ENCODE peak calls at places on chromosomes 7 and 10, in five cellular contexts. One of them, this sample, is unnamed.

GRCh38 chr10:116721991-116722392 is 20.4 kb downstream of the HSPA12A start:
- DNase-seq in WERI-Rb-1: peak
- DNase-seq in MCF 10A: no peak
- DNase-seq in hepatocyte: no peak
- DNase-seq in kidney epithelial cell: peak
- DNase-seq in this sample: no peak

GRCh38 chr10:43610636-43611035 is 4.4 kb downstream of the ZNF485 start:
- DNase-seq in WERI-Rb-1: no peak
- DNase-seq in MCF 10A: no peak
- DNase-seq in hepatocyte: no peak
- DNase-seq in kidney epithelial cell: no peak
- DNase-seq in this sample: no peak

GRCh38 chr10:110430369-110431273 is 67.1 kb upstream of the DUSP5 start:
- DNase-seq in WERI-Rb-1: no peak
- DNase-seq in MCF 10A: no peak
- DNase-seq in hepatocyte: no peak
- DNase-seq in kidney epithelial cell: no peak
- DNase-seq in this sample: peak

GRCh38 chr10:85790155-85790789 is 576.3 kb downstream of the GRID1 start:
- DNase-seq in WERI-Rb-1: no peak
- DNase-seq in MCF 10A: no peak
- DNase-seq in hepatocyte: no peak
- DNase-seq in kidney epithelial cell: no peak
- DNase-seq in this sample: no peak

GRCh38 chr7:26658080-26658697 is 206.2 kb downstream of the SKAP2 start:
- DNase-seq in WERI-Rb-1: peak
- DNase-seq in MCF 10A: no peak
- DNase-seq in hepatocyte: no peak
- DNase-seq in kidney epithelial cell: no peak
- DNase-seq in this sample: no peak

GRCh38 chr10:48187126-48187525 is 87.4 kb downstream of the FRMPD2 start:
- DNase-seq in WERI-Rb-1: no peak
- DNase-seq in MCF 10A: no peak
- DNase-seq in hepatocyte: no peak
- DNase-seq in kidney epithelial cell: no peak
- DNase-seq in this sample: no peak

GRCh38 chr7:70595741-70596574 is 536.0 kb upstream of the GALNT17 start:
- DNase-seq in WERI-Rb-1: peak
- DNase-seq in MCF 10A: no peak
- DNase-seq in hepatocyte: peak
- DNase-seq in kidney epithelial cell: no peak
- DNase-seq in this sample: no peak

GRCh38 chr10:116723428-116724281 is 18.7 kb downstream of the HSPA12A start:
- DNase-seq in WERI-Rb-1: no peak
- DNase-seq in MCF 10A: no peak
- DNase-seq in hepatocyte: no peak
- DNase-seq in kidney epithelial cell: no peak
- DNase-seq in this sample: no peak

GRCh38 chr7:30470783-30471182 is 7.8 kb downstream of the NOD1 start:
- DNase-seq in WERI-Rb-1: no peak
- DNase-seq in MCF 10A: peak
- DNase-seq in hepatocyte: peak
- DNase-seq in kidney epithelial cell: no peak
- DNase-seq in this sample: no peak

GRCh38 chr7:67598469-67598868 is 601.8 kb downstream of the TYW1 start:
- DNase-seq in WERI-Rb-1: no peak
- DNase-seq in MCF 10A: no peak
- DNase-seq in hepatocyte: no peak
- DNase-seq in kidney epithelial cell: no peak
- DNase-seq in this sample: no peak

GRCh38 chr10:119301397-119301796 is 94.0 kb downstream of the GRK5 start:
- DNase-seq in WERI-Rb-1: no peak
- DNase-seq in MCF 10A: no peak
- DNase-seq in hepatocyte: no peak
- DNase-seq in kidney epithelial cell: no peak
- DNase-seq in this sample: peak

GRCh38 chr7:108007280-108007679 is 4.3 kb upstream of the LAMB1 start:
- DNase-seq in WERI-Rb-1: no peak
- DNase-seq in MCF 10A: no peak
- DNase-seq in hepatocyte: no peak
- DNase-seq in kidney epithelial cell: no peak
- DNase-seq in this sample: no peak

GRCh38 chr7:130418306-130418705 is 22.5 kb downstream of the CEP41 start:
- DNase-seq in WERI-Rb-1: no peak
- DNase-seq in MCF 10A: peak
- DNase-seq in hepatocyte: no peak
- DNase-seq in kidney epithelial cell: no peak
- DNase-seq in this sample: no peak

GRCh38 chr7:100888988-100889760 is at the start of gene UFSP1:
- DNase-seq in WERI-Rb-1: no peak
- DNase-seq in MCF 10A: no peak
- DNase-seq in hepatocyte: no peak
- DNase-seq in kidney epithelial cell: no peak
- DNase-seq in this sample: no peak

GRCh38 chr7:134618756-134619530 is 27.7 kb upstream of the BPGM start:
- DNase-seq in WERI-Rb-1: no peak
- DNase-seq in MCF 10A: peak
- DNase-seq in hepatocyte: no peak
- DNase-seq in kidney epithelial cell: no peak
- DNase-seq in this sample: no peak

GRCh38 chr7:101586078-101586941 is 42.8 kb downstream of the MYL10 start:
- DNase-seq in WERI-Rb-1: no peak
- DNase-seq in MCF 10A: no peak
- DNase-seq in hepatocyte: peak
- DNase-seq in kidney epithelial cell: no peak
- DNase-seq in this sample: no peak

GRCh38 chr10:75971402-75972211 is 540.2 kb downstream of the LRMDA start:
- DNase-seq in WERI-Rb-1: no peak
- DNase-seq in MCF 10A: no peak
- DNase-seq in hepatocyte: peak
- DNase-seq in kidney epithelial cell: no peak
- DNase-seq in this sample: no peak

GRCh38 chr7:12646139-12646538 is 41.3 kb upstream of the ARL4A start:
- DNase-seq in WERI-Rb-1: no peak
- DNase-seq in MCF 10A: no peak
- DNase-seq in hepatocyte: no peak
- DNase-seq in kidney epithelial cell: no peak
- DNase-seq in this sample: no peak

GRCh38 chr10:97820305-97820704 is 29.3 kb upstream of the GOLGA7B start:
- DNase-seq in WERI-Rb-1: no peak
- DNase-seq in MCF 10A: no peak
- DNase-seq in hepatocyte: no peak
- DNase-seq in kidney epithelial cell: no peak
- DNase-seq in this sample: no peak

GRCh38 chr10:104736006-104736405 is 94.9 kb downstream of the SORCS3 start:
- DNase-seq in WERI-Rb-1: no peak
- DNase-seq in MCF 10A: no peak
- DNase-seq in hepatocyte: no peak
- DNase-seq in kidney epithelial cell: no peak
- DNase-seq in this sample: no peak

GRCh38 chr7:42081672-42082071 is 155.3 kb downstream of the GLI3 start:
- DNase-seq in WERI-Rb-1: no peak
- DNase-seq in MCF 10A: no peak
- DNase-seq in hepatocyte: no peak
- DNase-seq in kidney epithelial cell: no peak
- DNase-seq in this sample: no peak

GRCh38 chr7:115357213-115357999 is 435.5 kb downstream of the MDFIC start:
- DNase-seq in WERI-Rb-1: no peak
- DNase-seq in MCF 10A: no peak
- DNase-seq in hepatocyte: no peak
- DNase-seq in kidney epithelial cell: no peak
- DNase-seq in this sample: no peak

GRCh38 chr10:48343871-48344598 is 37.6 kb downstream of the MAPK8 start:
- DNase-seq in WERI-Rb-1: no peak
- DNase-seq in MCF 10A: no peak
- DNase-seq in hepatocyte: no peak
- DNase-seq in kidney epithelial cell: no peak
- DNase-seq in this sample: no peak

GRCh38 chr7:127582361-127582760 is 3.0 kb downstream of the GCC1 start:
- DNase-seq in WERI-Rb-1: no peak
- DNase-seq in MCF 10A: no peak
- DNase-seq in hepatocyte: no peak
- DNase-seq in kidney epithelial cell: no peak
- DNase-seq in this sample: no peak

GRCh38 chr10:3068968-3069737 is 1.8 kb downstream of the PFKP start:
- DNase-seq in WERI-Rb-1: no peak
- DNase-seq in MCF 10A: peak
- DNase-seq in hepatocyte: peak
- DNase-seq in kidney epithelial cell: no peak
- DNase-seq in this sample: no peak
- TF ChIP-seq CTCF in WERI-Rb-1: no peak
- TF ChIP-seq CTCF in MCF 10A: no peak
- TF ChIP-seq CTCF in hepatocyte: no peak
- TF ChIP-seq CTCF in kidney epithelial cell: no peak
- TF ChIP-seq CTCF in this sample: no peak

GRCh38 chr7:111103136-111103535 is 12.2 kb downstream of the LRRN3 start:
- DNase-seq in WERI-Rb-1: no peak
- DNase-seq in MCF 10A: no peak
- DNase-seq in hepatocyte: no peak
- DNase-seq in kidney epithelial cell: no peak
- DNase-seq in this sample: no peak

GRCh38 chr7:111098011-111098925 is 7.3 kb downstream of the LRRN3 start:
- DNase-seq in WERI-Rb-1: peak
- DNase-seq in MCF 10A: peak
- DNase-seq in hepatocyte: peak
- DNase-seq in kidney epithelial cell: no peak
- DNase-seq in this sample: no peak

GRCh38 chr7:111101856-111102646 is 11.1 kb downstream of the LRRN3 start:
- DNase-seq in WERI-Rb-1: no peak
- DNase-seq in MCF 10A: no peak
- DNase-seq in hepatocyte: no peak
- DNase-seq in kidney epithelial cell: no peak
- DNase-seq in this sample: no peak

GRCh38 chr7:111096997-111097396 is 6.1 kb downstream of the LRRN3 start:
- DNase-seq in WERI-Rb-1: no peak
- DNase-seq in MCF 10A: no peak
- DNase-seq in hepatocyte: no peak
- DNase-seq in kidney epithelial cell: no peak
- DNase-seq in this sample: no peak

DNA sequence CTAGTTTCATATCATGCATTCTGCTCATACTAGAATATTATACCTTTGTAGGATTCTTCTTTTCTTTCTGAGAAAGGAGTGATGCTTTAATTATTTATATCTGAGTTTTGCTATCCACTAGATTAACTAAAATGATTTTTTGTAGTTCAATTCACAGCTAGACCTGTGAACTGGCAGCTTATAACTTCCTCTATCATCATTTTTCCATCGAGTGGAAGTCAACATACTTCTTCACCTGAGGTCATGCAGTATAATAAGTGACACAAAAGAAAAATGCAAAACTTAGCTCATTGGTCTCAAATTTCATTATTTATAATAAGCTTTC is 8.0 kb downstream of the LRRN3 start:
- DNase-seq in WERI-Rb-1: no peak
- DNase-seq in MCF 10A: no peak
- DNase-seq in hepatocyte: no peak
- DNase-seq in kidney epithelial cell: no peak
- DNase-seq in this sample: no peak
- TF ChIP-seq CTCF in WERI-Rb-1: no peak
- TF ChIP-seq CTCF in MCF 10A: no peak
- TF ChIP-seq CTCF in hepatocyte: no peak
- TF ChIP-seq CTCF in kidney epithelial cell: no peak
- TF ChIP-seq CTCF in this sample: no peak

DNA sequence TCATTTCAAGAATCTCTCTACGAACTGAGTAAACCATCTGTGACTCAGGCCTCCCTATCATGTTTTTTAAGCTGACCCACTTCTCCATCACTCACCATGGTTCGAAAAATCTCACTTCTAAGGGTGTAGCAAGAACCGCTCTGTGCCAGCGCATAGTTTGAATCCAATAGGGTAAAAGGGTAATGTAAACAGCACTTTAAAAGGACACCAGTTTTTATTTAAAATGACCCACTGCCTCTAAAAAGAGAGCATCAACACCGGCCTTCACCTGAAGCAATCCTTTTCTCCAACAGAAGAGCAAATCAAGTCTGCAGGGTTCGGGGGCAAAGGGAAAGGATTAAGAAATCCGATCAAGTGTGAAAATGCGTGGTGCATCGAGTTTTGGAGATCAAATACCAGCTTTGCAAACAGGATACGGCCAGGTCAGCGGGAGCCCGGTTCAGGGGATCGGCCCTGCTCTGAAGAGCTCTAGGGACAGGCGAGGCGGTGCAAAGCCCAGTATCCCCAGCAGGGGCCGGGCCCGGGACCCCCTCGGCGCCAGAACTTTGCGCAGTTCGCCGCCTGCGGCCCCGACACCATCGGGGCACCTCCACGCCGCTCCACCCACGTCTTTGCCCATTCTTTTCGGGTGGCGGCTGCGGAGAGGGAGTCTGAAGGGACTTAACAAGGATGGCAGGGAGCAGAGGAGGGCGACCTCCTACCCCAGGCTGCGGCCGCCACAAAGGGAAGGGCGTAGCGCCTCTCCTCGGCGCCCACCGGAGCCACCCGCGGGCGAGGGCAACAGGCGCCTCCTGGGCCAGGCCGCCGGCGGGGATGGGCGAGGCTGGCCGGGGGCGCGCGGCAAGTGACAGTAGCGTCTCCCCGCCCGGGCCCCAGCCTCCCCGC is 840 bp downstream of the NMT2 start:
- DNase-seq in WERI-Rb-1: peak
- DNase-seq in MCF 10A: peak
- DNase-seq in hepatocyte: peak
- DNase-seq in kidney epithelial cell: no peak
- DNase-seq in this sample: peak
- TF ChIP-seq CTCF in WERI-Rb-1: peak
- TF ChIP-seq CTCF in MCF 10A: peak
- TF ChIP-seq CTCF in hepatocyte: peak
- TF ChIP-seq CTCF in kidney epithelial cell: peak
- TF ChIP-seq CTCF in this sample: peak

GRCh38 chr10:59229451-59229850 is 53.0 kb downstream of the PHYHIPL start:
- DNase-seq in WERI-Rb-1: no peak
- DNase-seq in MCF 10A: no peak
- DNase-seq in hepatocyte: no peak
- DNase-seq in kidney epithelial cell: no peak
- DNase-seq in this sample: no peak

GRCh38 chr10:59225211-59225610 is 48.8 kb downstream of the PHYHIPL start:
- DNase-seq in WERI-Rb-1: no peak
- DNase-seq in MCF 10A: no peak
- DNase-seq in hepatocyte: no peak
- DNase-seq in kidney epithelial cell: no peak
- DNase-seq in this sample: no peak

GRCh38 chr10:59222788-59223187 is 46.3 kb downstream of the PHYHIPL start:
- DNase-seq in WERI-Rb-1: no peak
- DNase-seq in MCF 10A: no peak
- DNase-seq in hepatocyte: peak
- DNase-seq in kidney epithelial cell: no peak
- DNase-seq in this sample: no peak

DNA sequence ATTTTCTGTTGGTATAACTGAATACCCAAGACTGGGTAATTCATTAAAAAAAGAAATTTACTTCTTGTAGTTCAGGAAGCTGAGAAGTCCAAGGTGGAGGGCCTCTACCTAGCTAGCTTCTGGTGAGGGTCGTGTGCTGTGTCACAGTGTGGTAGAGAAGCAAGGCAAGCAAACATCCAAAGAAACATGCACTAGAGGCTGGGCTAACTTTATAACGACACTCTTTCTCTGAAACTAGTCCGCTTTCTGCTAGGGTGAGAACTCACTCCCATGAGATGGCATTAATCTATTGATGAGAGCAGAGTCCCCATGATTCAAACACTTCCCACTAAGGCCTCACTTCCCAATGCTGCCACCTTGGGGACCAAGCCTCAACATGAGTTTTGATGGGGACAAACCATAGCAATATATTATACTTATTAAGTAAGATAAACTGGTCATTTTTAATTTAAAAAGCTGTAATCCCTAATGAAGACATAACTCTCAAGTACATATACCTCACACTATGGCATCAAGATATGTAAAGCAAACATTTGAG is 50.8 kb downstream of the PHYHIPL start:
- DNase-seq in WERI-Rb-1: no peak
- DNase-seq in MCF 10A: peak
- DNase-seq in hepatocyte: no peak
- DNase-seq in kidney epithelial cell: no peak
- DNase-seq in this sample: no peak
- TF ChIP-seq CTCF in WERI-Rb-1: no peak
- TF ChIP-seq CTCF in MCF 10A: no peak
- TF ChIP-seq CTCF in hepatocyte: no peak
- TF ChIP-seq CTCF in kidney epithelial cell: no peak
- TF ChIP-seq CTCF in this sample: no peak

This sample was measured in CD14-positive monocyte.